ENCODE peak calls at places on chromosomes 1 and 21, in seven cellular contexts. L is suprapubic skin, E is psoas muscle, I is right atrium auricular region, G is AG10803, Y is GM12865, X is BJ. W is an unnamed sample.

GRCh38 chr1:67791686-67792475 is 41.4 kb downstream of the GNG12 start:
- DNase-seq in L (no peak), E (no peak), I (no peak), G (peak; percentile 98), Y (no peak), X (peak; percentile 83), W (peak; percentile 89)

GRCh38 chr1:51558375-51558924 is 39.4 kb upstream of the EPS15 start:
- DNase-seq in L (no peak), E (no peak), I (no peak), G (peak; percentile 59), Y (peak; percentile 32), X (no peak), W (no peak)

GRCh38 chr1:185996211-185996610 is 262.0 kb downstream of the HMCN1 start:
- DNase-seq in L (no peak), E (peak; percentile 62), I (peak; percentile 76), G (peak; percentile 74), Y (no peak), X (no peak), W (peak; percentile 92)

GRCh38 chr1:223775711-223776074 is 63.4 kb downstream of the CAPN2 start:
- DNase-seq in L (no peak), E (no peak), I (peak; percentile 16), G (no peak), Y (no peak), X (no peak), W (no peak)

GRCh38 chr1:2906105-2906504 is 104.6 kb upstream of the TTC34 start:
- DNase-seq in L (no peak), E (no peak), I (no peak), G (no peak), Y (no peak), X (no peak), W (no peak)

GRCh38 chr1:23370270-23370743 is 671 bp upstream of the ZNF436 start:
- DNase-seq in L (no peak), E (no peak), I (no peak), G (peak; percentile 77), Y (no peak), X (no peak), W (peak; percentile 30)

GRCh38 chr1:75725861-75726361 is 1.4 kb downstream of the ACADM start:
- DNase-seq in L (no peak), E (no peak), I (no peak), G (no peak), Y (peak; percentile 32), X (no peak), W (no peak)

GRCh38 chr21:29638138-29638537 is 301.7 kb downstream of the GRIK1 start:
- DNase-seq in L (no peak), E (no peak), I (no peak), G (no peak), Y (peak; percentile 40), X (no peak), W (no peak)

GRCh38 chr1:84298336-84298687 is 3.2 kb upstream of the SAMD13 start:
- DNase-seq in L (peak; percentile 68), E (peak; percentile 83), I (no peak), G (peak; percentile 29), Y (peak; percentile 63), X (no peak), W (no peak)

GRCh38 chr1:229406798-229407197 is 27.1 kb downstream of the ACTA1 start:
- DNase-seq in L (no peak), E (no peak), I (no peak), G (no peak), Y (no peak), X (no peak), W (no peak)

GRCh38 chr1:160925652-160926241 is 28.9 kb downstream of the ITLN2 start:
- DNase-seq in L (no peak), E (no peak), I (no peak), G (no peak), Y (no peak), X (no peak), W (no peak)

GRCh38 chr1:219439376-219439775 is 173.5 kb downstream of the ZC3H11B start:
- DNase-seq in L (no peak), E (no peak), I (no peak), G (no peak), Y (no peak), X (no peak), W (no peak)

DNA sequence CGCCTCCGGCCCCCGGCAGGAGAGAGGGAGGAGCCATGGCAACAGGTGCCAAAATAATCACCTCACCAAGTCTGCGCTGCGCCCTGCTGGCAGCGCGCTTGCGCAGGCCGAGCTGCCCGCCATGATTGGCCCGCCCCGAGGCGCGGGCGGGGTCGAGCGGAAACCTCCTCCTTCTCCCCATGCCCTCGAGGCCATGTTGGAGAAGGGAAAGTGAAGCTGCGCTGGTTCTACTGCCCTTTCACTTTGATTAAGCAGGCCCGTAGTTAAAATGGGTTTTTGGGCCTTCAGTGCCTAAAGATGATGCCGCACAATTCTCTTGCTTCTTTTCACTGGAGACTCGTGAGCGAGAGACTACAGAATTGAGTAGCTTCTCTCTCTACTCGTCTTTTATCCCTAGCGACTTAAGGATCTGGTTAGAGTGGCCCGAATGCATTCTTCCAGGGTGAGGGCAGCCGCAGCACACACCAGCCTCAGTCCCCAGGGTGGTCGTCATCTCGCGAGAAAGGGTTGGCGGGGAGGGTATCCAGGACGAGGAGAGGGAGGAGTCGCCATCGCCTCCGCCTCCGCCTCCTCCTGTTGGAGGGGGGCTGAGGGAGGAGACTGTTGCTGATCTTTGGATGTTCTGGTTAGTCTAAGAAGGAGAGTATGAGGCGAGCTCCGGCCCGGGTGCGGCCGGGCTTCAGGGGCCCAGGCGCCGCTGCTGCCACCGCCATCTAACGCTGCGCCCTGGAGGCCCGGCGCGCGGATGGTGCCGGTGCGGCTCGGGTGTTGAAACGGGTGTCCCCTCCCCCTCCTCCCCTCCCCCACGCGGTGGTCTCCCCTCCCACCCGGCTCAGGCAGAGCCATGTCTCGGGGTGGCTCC is at the start of gene DCAF6:
- DNase-seq in L (peak; percentile 97), E (peak; percentile 98), I (peak; percentile 95), G (peak; percentile 99), Y (peak; percentile 99), X (peak; percentile 96), W (peak; percentile 99)
- H3K4me3 ChIP-seq in L (peak within 1 kb of the TSS; percentile 86), E (peak within 1 kb of the TSS; percentile 84), I (peak within 1 kb of the TSS; percentile 100), G (peak within 1 kb of the TSS; percentile 85), Y (peak within 1 kb of the TSS; percentile 100), X (peak within 1 kb of the TSS; percentile 99), W (peak within 1 kb of the TSS; percentile 93)

GRCh38 chr1:225437710-225438437 is 10.0 kb upstream of the LBR start:
- DNase-seq in L (no peak), E (no peak), I (no peak), G (no peak), Y (no peak), X (no peak), W (peak; percentile 55)
- TF ChIP-seq CTCF in L (no peak), E (peak; percentile 20), I (no peak), G (peak; percentile 50), Y (no peak), X (peak; percentile 58), W (peak; percentile 61)

GRCh38 chr1:20237646-20238045 is 51.3 kb upstream of the PLA2G2C start:
- DNase-seq in L (no peak), E (no peak), I (no peak), G (no peak), Y (peak; percentile 54), X (no peak), W (no peak)

GRCh38 chr1:20234761-20235540 is 48.6 kb upstream of the PLA2G2C start:
- DNase-seq in L (no peak), E (no peak), I (no peak), G (no peak), Y (no peak), X (no peak), W (no peak)

GRCh38 chr1:20233394-20233793 is 47.1 kb upstream of the PLA2G2C start:
- DNase-seq in L (no peak), E (no peak), I (no peak), G (peak; percentile 23), Y (peak; percentile 40), X (no peak), W (peak; percentile 16)

GRCh38 chr1:20229191-20229590 is 42.9 kb upstream of the PLA2G2C start:
- DNase-seq in L (no peak), E (no peak), I (no peak), G (no peak), Y (no peak), X (no peak), W (no peak)

GRCh38 chr1:20233866-20234265 is 47.5 kb upstream of the PLA2G2C start:
- DNase-seq in L (no peak), E (no peak), I (no peak), G (no peak), Y (no peak), X (no peak), W (no peak)
- H3K4me3 ChIP-seq in L (no peak overlapping the region), E (no peak overlapping the region), I (no peak overlapping the region), G (no peak overlapping the region), Y (no peak overlapping the region), X (no peak overlapping the region), W (no peak overlapping the region)

GRCh38 chr1:19406680-19407079 is 78.7 kb downstream of the CAPZB start:
- DNase-seq in L (no peak), E (no peak), I (no peak), G (no peak), Y (no peak), X (no peak), W (no peak)

GRCh38 chr1:19403256-19403655 is 82.1 kb downstream of the CAPZB start:
- DNase-seq in L (no peak), E (no peak), I (no peak), G (no peak), Y (no peak), X (no peak), W (no peak)

GRCh38 chr1:19404748-19405147 is 80.6 kb downstream of the CAPZB start:
- DNase-seq in L (no peak), E (no peak), I (no peak), G (no peak), Y (no peak), X (no peak), W (no peak)

GRCh38 chr1:19405761-19406481 is 79.4 kb downstream of the CAPZB start:
- DNase-seq in L (no peak), E (no peak), I (no peak), G (peak; percentile 66), Y (no peak), X (no peak), W (peak; percentile 47)

GRCh38 chr1:19405195-19405760 is 80.1 kb downstream of the CAPZB start:
- DNase-seq in L (no peak), E (no peak), I (no peak), G (no peak), Y (no peak), X (no peak), W (no peak)
- TF ChIP-seq CTCF in L (peak; percentile 7), E (peak; percentile 12), I (peak; percentile 25), G (peak; percentile 57), Y (no peak), X (peak; percentile 43), W (peak; percentile 31)

GRCh38 chr1:155860939-155861496 is 1.7 kb downstream of the SYT11 start:
- DNase-seq in L (no peak), E (no peak), I (no peak), G (no peak), Y (no peak), X (no peak), W (no peak)
- H3K4me3 ChIP-seq in L (peak overlapping the region; percentile 41), E (peak overlapping the region; percentile 77), I (peak overlapping the region; percentile 44), G (peak overlapping the region; percentile 72), Y (peak overlapping the region; percentile 79), X (peak overlapping the region; percentile 40), W (peak overlapping the region; percentile 42)

DNA sequence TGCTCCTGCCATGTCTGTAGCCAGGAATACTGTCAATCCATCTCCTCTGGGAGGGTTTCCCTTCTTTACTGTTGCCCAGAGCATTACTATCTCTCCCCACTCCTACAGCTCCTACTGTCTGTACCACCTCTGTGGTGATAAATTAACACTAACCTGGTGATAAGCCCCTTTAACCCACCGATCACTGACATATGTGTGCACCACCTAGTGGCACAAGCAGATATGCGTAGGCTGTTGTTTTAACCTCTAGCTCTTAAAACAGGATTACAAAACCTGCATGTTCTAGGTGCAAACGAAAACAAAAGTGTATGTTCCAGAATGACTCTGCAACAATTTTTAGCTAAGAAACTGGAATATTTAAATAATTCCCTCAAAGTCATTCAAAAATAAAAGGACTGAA is 93.9 kb upstream of the BEND5 start:
- DNase-seq in L (no peak), E (no peak), I (no peak), G (no peak), Y (peak; percentile 45), X (no peak), W (no peak)
- TF ChIP-seq CTCF in L (no peak), E (peak; percentile 24), I (no peak), G (peak; percentile 54), Y (peak; percentile 61), X (peak; percentile 48), W (peak; percentile 37)

W was measured in foreskin fibroblast.